ENCODE peak calls at places on chromosomes 11 and 22, in eight cellular contexts. I, A, T, Y, D, G, L and O are unnamed samples. For H3K4me1, the result is how much of the 10 kb centered on the place peaks cover.

GRCh38 chr11:128790200-128790599 is 76.9 kb downstream of the KCNJ1 start:
- DNase-seq in I (peak), A (peak), T (no peak), Y (peak), D (no peak), G (no peak), L (no peak), O (no peak)

GRCh38 chr11:123018702-123019101 is 37.1 kb upstream of the BSX start:
- DNase-seq in I (no peak), A (no peak), T (no peak), Y (no peak), D (no peak), G (no peak), L (no peak), O (no peak)

GRCh38 chr22:21837184-21837979 is 30.1 kb downstream of the MAPK1 start:
- DNase-seq in I (peak), A (peak), T (no peak), Y (no peak), D (no peak), G (no peak), L (no peak), O (peak)

GRCh38 chr11:2256293-2256913 is 14.0 kb downstream of the ASCL2 start:
- DNase-seq in I (no peak), A (peak), T (no peak), Y (no peak), D (no peak), G (no peak), L (peak), O (no peak)

GRCh38 chr22:19526702-19527111 is 2.5 kb upstream of the CLDN5 start:
- DNase-seq in I (no peak), A (no peak), T (no peak), Y (no peak), D (no peak), G (no peak), L (no peak), O (no peak)

GRCh38 chr11:131146817-131147490 is 223.5 kb upstream of the NTM start:
- DNase-seq in I (peak), A (no peak), T (no peak), Y (no peak), D (no peak), G (no peak), L (no peak), O (no peak)

GRCh38 chr11:87423161-87423560 is 385.4 kb downstream of the TMEM135 start:
- DNase-seq in I (no peak), A (no peak), T (no peak), Y (no peak), D (no peak), G (no peak), L (no peak), O (no peak)

GRCh38 chr11:88655163-88655562 is 317.6 kb upstream of the CTSC start:
- DNase-seq in I (no peak), A (no peak), T (no peak), Y (no peak), D (no peak), G (no peak), L (no peak), O (no peak)

GRCh38 chr22:37284807-37285355 is 2.6 kb downstream of the CYTH4 start:
- DNase-seq in I (no peak), A (no peak), T (no peak), Y (no peak), D (peak), G (peak), L (no peak), O (no peak)

GRCh38 chr22:19448739-19449421 is 1.4 kb upstream of the C22orf39 start:
- DNase-seq in I (no peak), A (no peak), T (no peak), Y (no peak), D (peak), G (no peak), L (no peak), O (no peak)

GRCh38 chr11:47950396-47950795 is 30.0 kb upstream of the PTPRJ start:
- DNase-seq in I (peak), A (no peak), T (no peak), Y (no peak), D (peak), G (peak), L (no peak), O (no peak)

GRCh38 chr11:1205987-1206331 is 16.9 kb upstream of the MUC5B start:
- DNase-seq in I (no peak), A (no peak), T (no peak), Y (peak), D (no peak), G (no peak), L (peak), O (no peak)

GRCh38 chr22:31128156-31128555 is 5.4 kb downstream of the INPP5J start:
- DNase-seq in I (no peak), A (no peak), T (no peak), Y (no peak), D (no peak), G (no peak), L (no peak), O (no peak)

GRCh38 chr11:91394718-91395414 is 829.8 kb upstream of the FAT3 start:
- DNase-seq in I (no peak), A (peak), T (no peak), Y (no peak), D (no peak), G (no peak), L (no peak), O (no peak)

GRCh38 chr22:46577361-46578249 is 40.2 kb upstream of the CELSR1 start:
- DNase-seq in I (no peak), A (peak), T (no peak), Y (peak), D (no peak), G (no peak), L (peak), O (no peak)

GRCh38 chr22:31933816-31934482 is 10.4 kb upstream of the YWHAH start:
- DNase-seq in I (no peak), A (no peak), T (no peak), Y (peak), D (no peak), G (no peak), L (no peak), O (no peak)

GRCh38 chr11:34641456-34641855 is 20.6 kb downstream of the EHF start:
- DNase-seq in I (no peak), A (peak), T (no peak), Y (no peak), D (no peak), G (no peak), L (no peak), O (no peak)
- H3K4me1 ChIP-seq in I (under half), A (under half), T (under half), Y (under half), D (under half), G (under half), L (half or more), O (under half)

DNA sequence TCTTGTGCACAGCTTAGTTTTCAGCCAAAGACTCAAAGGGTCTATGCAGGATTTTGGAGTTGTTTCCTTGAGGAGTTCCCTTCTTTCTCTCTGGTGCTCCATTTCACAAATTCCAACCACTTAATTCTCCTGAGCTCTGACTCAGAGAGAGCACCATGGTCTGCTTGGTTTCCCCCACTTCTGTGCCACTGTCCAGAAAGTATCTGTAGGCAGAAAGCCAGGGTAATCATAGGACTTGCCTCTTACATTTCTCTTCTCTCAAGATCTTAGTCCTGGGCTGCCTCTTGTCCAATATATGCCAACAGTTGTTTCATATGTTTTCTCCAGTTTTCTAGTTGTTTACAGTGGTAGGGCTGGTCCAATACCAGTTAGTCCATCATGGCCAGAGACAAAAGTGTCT is 6.4 kb upstream of the MRGPRD start:
- DNase-seq in I (peak), A (no peak), T (no peak), Y (no peak), D (no peak), G (no peak), L (no peak), O (no peak)
- H3K4me1 ChIP-seq in I (under half), A (under half), T (under half), Y (under half), D (under half), G (under half), L (under half), O (under half)

DNA sequence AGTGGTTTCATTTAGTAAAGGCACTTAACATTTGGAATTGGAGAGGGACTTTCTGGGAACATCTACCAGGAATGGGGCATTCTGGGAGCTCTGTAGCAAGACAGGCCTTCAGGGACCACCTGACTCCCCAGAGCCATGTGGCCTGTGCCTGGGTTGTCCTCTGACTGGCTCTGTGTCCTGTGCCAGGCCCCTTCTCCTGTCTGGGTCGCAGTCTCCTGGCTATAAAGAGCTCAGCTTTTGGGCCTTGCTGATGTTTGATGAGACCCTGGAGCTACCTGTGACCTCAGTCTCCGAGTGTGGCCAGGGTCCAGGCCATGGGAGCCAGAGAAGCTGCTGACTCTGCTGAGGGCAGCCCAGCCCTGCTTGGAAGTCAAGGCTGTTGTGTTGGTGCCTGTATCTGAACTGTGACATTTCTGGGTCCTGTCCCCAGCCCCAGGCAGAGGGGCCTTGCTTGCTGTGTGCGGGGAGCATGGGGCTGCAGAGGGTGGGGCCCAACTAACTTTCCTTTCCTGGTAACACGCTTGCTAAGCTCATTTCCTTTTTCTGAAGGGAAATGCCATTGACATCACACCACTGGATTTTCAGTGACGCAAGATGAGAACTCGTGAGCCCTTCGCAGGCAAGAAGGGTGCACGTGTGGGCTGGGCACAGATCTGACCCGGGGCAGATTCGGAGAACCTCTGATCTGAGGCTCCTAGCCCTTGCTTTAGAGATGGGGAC is 41.3 kb downstream of the LRRC32 start:
- DNase-seq in I (peak), A (no peak), T (peak), Y (peak), D (no peak), G (peak), L (no peak), O (no peak)
- H3K4me1 ChIP-seq in I (under half), A (under half), T (under half), Y (under half), D (under half), G (under half), L (under half), O (under half)

GRCh38 chr11:117874910-117875396 is 1.5 kb downstream of the FXYD6 start:
- DNase-seq in I (no peak), A (no peak), T (no peak), Y (no peak), D (no peak), G (no peak), L (no peak), O (no peak)
- H3K4me1 ChIP-seq in I (under half), A (under half), T (under half), Y (under half), D (under half), G (under half), L (under half), O (under half)

GRCh38 chr11:125468852-125469251 is 27.2 kb downstream of the FEZ1 start:
- DNase-seq in I (no peak), A (no peak), T (no peak), Y (no peak), D (no peak), G (no peak), L (no peak), O (no peak)
- H3K4me1 ChIP-seq in I (under half), A (under half), T (under half), Y (under half), D (under half), G (under half), L (under half), O (under half)

DNA sequence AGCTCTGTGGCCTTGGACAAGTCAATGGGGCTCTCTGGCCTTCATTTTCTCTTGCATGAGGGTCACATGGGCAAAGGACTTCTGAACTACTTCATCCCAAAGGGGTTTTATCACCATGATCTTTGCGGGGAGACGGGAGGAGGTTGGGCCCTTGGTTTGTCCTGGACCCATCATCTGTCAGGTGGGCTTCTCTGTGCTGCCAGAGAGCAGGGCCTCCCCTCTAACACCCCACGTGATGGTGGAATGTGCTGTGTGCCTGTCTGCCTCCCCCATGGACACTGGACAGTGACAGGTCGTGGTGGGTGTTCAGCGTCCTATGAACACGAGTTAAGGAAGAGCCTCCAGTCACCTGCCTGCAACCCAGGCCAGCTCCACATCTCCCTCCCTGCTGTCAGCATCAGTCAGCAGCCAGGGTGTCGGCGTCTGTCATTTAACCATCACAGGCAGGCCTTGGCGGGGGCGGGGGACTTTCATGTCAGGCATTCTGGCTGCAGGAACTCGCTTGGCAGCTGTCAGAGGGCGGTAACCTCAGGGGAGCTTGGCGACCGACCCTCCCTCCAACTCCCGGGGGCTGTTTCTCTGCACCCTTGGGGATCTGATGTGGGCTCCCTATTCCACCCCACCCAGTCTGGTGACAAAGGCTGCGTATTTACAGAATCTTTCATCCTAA is 2.6 kb upstream of the SUN2 start:
- DNase-seq in I (no peak), A (no peak), T (no peak), Y (peak), D (no peak), G (peak), L (no peak), O (no peak)
- H3K4me1 ChIP-seq in I (under half), A (under half), T (under half), Y (under half), D (under half), G (under half), L (under half), O (under half)

GRCh38 chr22:25389541-25389919 is 170.1 kb downstream of the CRYBB2 start:
- DNase-seq in I (no peak), A (no peak), T (no peak), Y (peak), D (no peak), G (no peak), L (no peak), O (no peak)

GRCh38 chr22:25390297-25391240 is 171.1 kb downstream of the CRYBB2 start:
- DNase-seq in I (no peak), A (no peak), T (no peak), Y (peak), D (no peak), G (no peak), L (no peak), O (no peak)

GRCh38 chr22:25388866-25389540 is 169.6 kb downstream of the CRYBB2 start:
- DNase-seq in I (no peak), A (no peak), T (no peak), Y (peak), D (no peak), G (no peak), L (no peak), O (no peak)

GRCh38 chr22:25386538-25386884 is 167.1 kb downstream of the CRYBB2 start:
- DNase-seq in I (no peak), A (no peak), T (no peak), Y (no peak), D (no peak), G (no peak), L (no peak), O (no peak)

DNA sequence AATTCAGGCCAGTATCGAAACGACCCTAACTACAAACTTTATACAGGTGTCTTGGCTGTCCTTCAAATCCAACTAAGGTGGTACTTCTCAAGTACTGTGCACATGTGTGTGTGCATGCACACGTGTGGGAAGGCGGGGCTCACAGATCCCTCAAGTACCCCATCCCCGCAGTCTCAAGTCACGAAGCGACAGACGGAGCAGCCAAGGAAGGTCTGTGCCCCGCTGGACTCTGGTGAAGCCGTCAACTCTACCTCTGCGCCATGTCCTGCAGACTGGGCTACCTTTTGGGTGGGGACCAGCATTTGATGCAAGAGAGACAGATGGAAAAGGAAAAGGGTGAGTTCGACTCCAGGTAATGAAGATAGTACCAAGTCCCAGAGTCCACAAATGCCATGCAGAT is 169.0 kb downstream of the CRYBB2 start:
- DNase-seq in I (no peak), A (no peak), T (no peak), Y (peak), D (no peak), G (no peak), L (no peak), O (no peak)
- H3K4me1 ChIP-seq in I (under half), A (under half), T (under half), Y (under half), D (under half), G (under half), L (under half), O (under half)

GRCh38 chr11:46490576-46491100 is 99.1 kb upstream of the CHRM4 start:
- DNase-seq in I (peak), A (no peak), T (no peak), Y (no peak), D (no peak), G (no peak), L (no peak), O (no peak)

GRCh38 chr11:46492540-46492939 is 101.0 kb upstream of the CHRM4 start:
- DNase-seq in I (no peak), A (peak), T (peak), Y (no peak), D (no peak), G (no peak), L (no peak), O (no peak)

GRCh38 chr11:46491661-46492331 is 100.2 kb upstream of the CHRM4 start:
- DNase-seq in I (peak), A (no peak), T (no peak), Y (no peak), D (no peak), G (no peak), L (no peak), O (no peak)

GRCh38 chr11:46493786-46494185 is 100.0 kb downstream of the AMBRA1 start:
- DNase-seq in I (peak), A (no peak), T (peak), Y (no peak), D (no peak), G (no peak), L (no peak), O (no peak)

DNA sequence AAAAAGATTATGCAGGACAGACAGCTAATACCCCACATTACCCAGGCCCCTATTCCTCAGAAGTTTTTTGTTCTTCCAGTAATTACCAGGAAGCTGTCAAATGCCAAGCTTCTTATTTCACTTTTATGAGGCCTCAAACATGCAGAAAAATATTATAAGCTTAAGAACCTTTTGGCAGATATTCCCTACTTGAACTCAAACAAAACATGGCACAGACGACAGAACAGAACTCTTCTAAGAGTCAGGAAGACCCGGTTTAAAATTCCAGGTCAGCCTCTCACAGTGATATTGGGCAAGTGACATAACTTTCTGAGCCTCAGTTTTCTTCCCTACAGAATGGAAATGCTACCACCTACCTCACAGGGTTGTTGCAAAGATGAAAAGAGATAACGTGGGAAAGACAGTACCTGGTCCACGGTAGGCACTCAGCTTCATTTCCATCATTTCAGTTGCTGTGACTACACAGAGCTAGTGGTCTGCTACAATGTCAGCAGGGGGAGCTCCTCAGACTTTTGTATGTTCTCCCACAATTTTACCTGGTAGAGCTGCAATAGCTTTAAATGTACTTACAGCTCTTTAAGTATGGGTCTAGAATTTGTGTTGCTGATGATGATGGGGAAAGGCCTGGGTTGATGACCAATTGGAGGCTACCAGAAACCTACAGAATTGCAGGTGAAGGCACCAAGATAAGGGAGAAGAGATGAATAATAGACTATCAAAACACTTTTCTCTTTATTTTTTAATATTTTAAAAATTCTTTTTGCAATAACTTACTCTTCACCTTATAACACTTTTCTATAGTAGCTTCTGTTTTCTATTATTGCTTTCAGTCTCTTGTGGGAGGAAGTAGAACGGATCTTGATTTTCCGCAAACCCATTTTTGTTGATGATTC is 98.3 kb upstream of the CHRM4 start:
- DNase-seq in I (peak), A (peak), T (no peak), Y (no peak), D (peak), G (peak), L (no peak), O (no peak)
- H3K4me1 ChIP-seq in I (under half), A (under half), T (under half), Y (under half), D (under half), G (under half), L (under half), O (under half)